ENCODE peak calls at places on chromosome 10, in eight cellular contexts. H, Q, J, S, A, I, U and Z are unnamed samples.

GRCh38 chr10:29160110-29160669 is 128.7 kb upstream of the LYZL1 start:
- DNase-seq in S (no peak), J (no peak), Q (no peak), H (peak), A (no peak), I (no peak), U (no peak), Z (no peak)

GRCh38 chr10:63977329-63977923 is 456.2 kb downstream of the REEP3 start:
- DNase-seq in A (peak), S (no peak), J (peak), I (no peak), H (no peak), Q (peak), U (no peak), Z (peak)

GRCh38 chr10:101602767-101603398 is 14.8 kb downstream of the DPCD start:
- DNase-seq in J (peak), U (peak), I (peak), A (peak), H (peak), Q (peak), S (peak), Z (peak)

GRCh38 chr10:130820880-130821482 is 490.5 kb downstream of the TCERG1L start:
- DNase-seq in Q (no peak), U (no peak), J (no peak), H (no peak), S (no peak), I (peak), A (no peak), Z (no peak)

GRCh38 chr10:71772832-71773220 is 494 bp downstream of the VSIR start:
- DNase-seq in A (no peak), H (no peak), Q (no peak), S (no peak), U (no peak), J (no peak), I (no peak), Z (no peak)

GRCh38 chr10:70592186-70592735 is 10.3 kb downstream of the PRF1 start:
- DNase-seq in H (no peak), I (no peak), Q (no peak), A (no peak), U (no peak), S (no peak), J (no peak), Z (no peak)

GRCh38 chr10:120433176-120433575 is 23.9 kb upstream of the PLPP4 start:
- DNase-seq in H (no peak), S (no peak), A (no peak), I (no peak), Q (no peak), J (no peak), U (no peak), Z (no peak)

GRCh38 chr10:8543361-8544056 is 489.0 kb downstream of the GATA3 start:
- DNase-seq in J (no peak), I (no peak), H (no peak), S (no peak), U (no peak), A (no peak), Q (no peak), Z (peak)

GRCh38 chr10:6271663-6272062 is 68.9 kb downstream of the PFKFB3 start:
- DNase-seq in A (no peak), I (no peak), Q (no peak), J (no peak), H (no peak), S (no peak), U (no peak), Z (no peak)

GRCh38 chr10:124916098-124916584 is 25.8 kb upstream of the ZRANB1 start:
- DNase-seq in S (no peak), J (no peak), U (no peak), A (no peak), H (no peak), Q (no peak), I (no peak), Z (peak)

GRCh38 chr10:6864142-6864541 is 284.1 kb upstream of the PRKCQ start:
- DNase-seq in A (no peak), H (no peak), U (no peak), S (no peak), Q (no peak), J (no peak), I (no peak), Z (no peak)

GRCh38 chr10:69403519-69403918 is 13.2 kb downstream of the TACR2 start:
- DNase-seq in A (no peak), J (no peak), H (no peak), U (no peak), I (no peak), Q (no peak), S (no peak), Z (no peak)

GRCh38 chr10:129321727-129322126 is 145.3 kb upstream of the MGMT start:
- DNase-seq in J (no peak), S (no peak), A (no peak), Q (no peak), U (no peak), I (no peak), H (no peak), Z (no peak)

GRCh38 chr10:61837748-61838055 is 63.8 kb upstream of the ARID5B start:
- DNase-seq in H (no peak), S (no peak), U (no peak), Q (no peak), J (no peak), I (no peak), A (no peak), Z (no peak)

GRCh38 chr10:49174261-49174925 is 13.8 kb downstream of the TMEM273 start:
- DNase-seq in Q (no peak), A (no peak), J (no peak), I (peak), S (no peak), U (no peak), H (no peak), Z (no peak)

GRCh38 chr10:12195603-12196506 is at the start of the genes CDC123 and NUDT5:
- DNase-seq in S (peak), J (peak), A (peak), Q (peak), I (peak), U (peak), H (peak), Z (peak)

GRCh38 chr10:30583778-30584415 is 45.7 kb downstream of the LYZL2 start:
- DNase-seq in U (peak), Q (peak), J (peak), I (peak), A (peak), H (no peak), S (peak), Z (peak)

GRCh38 chr10:98424308-98425254 is 9.6 kb upstream of the PYROXD2 start:
- DNase-seq in U (no peak), H (no peak), I (peak), J (no peak), A (no peak), S (no peak), Q (no peak), Z (no peak)

GRCh38 chr10:26699631-26700030 is 2.1 kb downstream of the PDSS1 start:
- DNase-seq in J (no peak), H (no peak), Q (no peak), S (no peak), I (no peak), U (no peak), A (no peak), Z (no peak)

GRCh38 chr10:31071232-31071999 is 39.8 kb upstream of the ZNF438 start:
- DNase-seq in Q (no peak), U (no peak), S (peak), J (no peak), H (no peak), I (no peak), A (no peak), Z (no peak)

GRCh38 chr10:70936111-70936510 is 47.7 kb upstream of the PCBD1 start:
- DNase-seq in S (no peak), Q (no peak), H (no peak), I (no peak), A (no peak), J (no peak), U (no peak), Z (no peak)

GRCh38 chr10:102269017-102269416 is 23.7 kb downstream of the GBF1 start:
- DNase-seq in A (no peak), H (no peak), U (no peak), S (no peak), J (no peak), Q (no peak), I (no peak), Z (no peak)

GRCh38 chr10:33609546-33609945 is 275.1 kb upstream of the NRP1 start:
- DNase-seq in U (no peak), J (no peak), H (no peak), I (no peak), S (no peak), A (no peak), Q (no peak), Z (no peak)

GRCh38 chr10:129784286-129784685 is 179.8 kb downstream of the EBF3 start:
- DNase-seq in H (no peak), S (no peak), J (no peak), I (no peak), Q (no peak), A (no peak), U (no peak), Z (no peak)

GRCh38 chr10:113158183-113158582 is 208.1 kb downstream of the TCF7L2 start:
- DNase-seq in S (no peak), Q (no peak), I (no peak), J (no peak), U (no peak), A (no peak), H (no peak), Z (peak)

GRCh38 chr10:21292763-21293517 is 232.5 kb downstream of the SKIDA1 start:
- DNase-seq in I (peak), S (peak), U (peak), H (no peak), J (no peak), Q (no peak), A (peak), Z (peak)

GRCh38 chr10:52908483-52908882 is 135.9 kb upstream of the MBL2 start:
- DNase-seq in S (no peak), H (no peak), J (no peak), U (no peak), I (no peak), A (no peak), Q (no peak), Z (no peak)

GRCh38 chr10:2303169-2303568 is 565.8 kb upstream of the ADARB2 start:
- DNase-seq in J (no peak), S (no peak), H (no peak), A (no peak), Q (no peak), I (no peak), U (no peak), Z (no peak)

GRCh38 chr10:103739039-103739764 is 116.2 kb downstream of the SH3PXD2A start:
- DNase-seq in S (peak), I (no peak), H (no peak), Q (no peak), U (no peak), J (no peak), A (no peak), Z (no peak)